ENCODE peak calls at places on chromosomes 2 and 18, in eight cellular contexts. P is fibroblast of lung, A is hepatocyte, T is H9, E is DND-41, N is GM23248, K is PC-3, M is IMR-90. C is an unnamed sample.

GRCh38 chr2:23239374-23239773 is 145.6 kb upstream of the KLHL29 start:
- DNase-seq in T (no peak), A (no peak), N (no peak), P (no peak), E (no peak), K (no peak), M (no peak), C (no peak)

GRCh38 chr18:54261894-54262293 is 7.4 kb upstream of the POLI start:
- DNase-seq in N (no peak), A (no peak), E (no peak), K (no peak), P (no peak), M (no peak), T (no peak), C (peak; percentile 39)

GRCh38 chr2:230714122-230714453 is 1.4 kb downstream of the CAB39 start:
- DNase-seq in K (peak; percentile 83), P (peak; percentile 84), T (no peak), E (peak; percentile 41), M (peak; percentile 84), A (peak; percentile 60), N (peak; percentile 89), C (peak; percentile 59)

GRCh38 chr2:149375801-149376349 is 45.5 kb downstream of the LYPD6 start:
- DNase-seq in A (no peak), E (no peak), K (no peak), M (no peak), N (peak; percentile 32), T (no peak), P (no peak), C (no peak)

GRCh38 chr2:240559271-240559670 is 886 bp upstream of the DUSP28 start:
- DNase-seq in M (no peak), A (no peak), E (no peak), P (no peak), K (peak; percentile 7), N (no peak), T (peak; percentile 18), C (no peak)

GRCh38 chr2:16553222-16553621 is 112.4 kb downstream of the CYRIA start:
- DNase-seq in E (peak; percentile 27), T (peak; percentile 37), P (peak; percentile 52), K (peak; percentile 18), M (peak; percentile 33), N (peak; percentile 67), A (peak; percentile 68), C (peak; percentile 59)

GRCh38 chr2:98180456-98180855 is 93.5 kb downstream of the VWA3B start:
- DNase-seq in A (no peak), N (no peak), T (no peak), K (peak; percentile 61), E (no peak), M (no peak), P (no peak), C (no peak)

GRCh38 chr18:51133580-51134160 is 63.8 kb downstream of the MEX3C start:
- DNase-seq in N (no peak), A (no peak), P (peak; percentile 1), E (no peak), M (no peak), K (no peak), T (no peak), C (no peak)

GRCh38 chr18:79495591-79496071 is 99.9 kb downstream of the NFATC1 start:
- DNase-seq in P (no peak), E (no peak), N (no peak), K (no peak), A (no peak), T (no peak), M (no peak), C (no peak)

GRCh38 chr18:79496237-79496977 is 100.7 kb downstream of the NFATC1 start:
- DNase-seq in P (no peak), E (no peak), K (no peak), A (no peak), N (no peak), M (no peak), T (no peak), C (no peak)

GRCh38 chr18:79498662-79499061 is 102.9 kb downstream of the NFATC1 start:
- DNase-seq in N (no peak), M (no peak), A (no peak), P (no peak), T (no peak), E (no peak), K (no peak), C (no peak)

GRCh38 chr18:79497638-79498081 is 101.9 kb downstream of the NFATC1 start:
- DNase-seq in T (no peak), N (no peak), M (peak; percentile 4), E (no peak), K (no peak), P (no peak), A (no peak), C (no peak)

DNA sequence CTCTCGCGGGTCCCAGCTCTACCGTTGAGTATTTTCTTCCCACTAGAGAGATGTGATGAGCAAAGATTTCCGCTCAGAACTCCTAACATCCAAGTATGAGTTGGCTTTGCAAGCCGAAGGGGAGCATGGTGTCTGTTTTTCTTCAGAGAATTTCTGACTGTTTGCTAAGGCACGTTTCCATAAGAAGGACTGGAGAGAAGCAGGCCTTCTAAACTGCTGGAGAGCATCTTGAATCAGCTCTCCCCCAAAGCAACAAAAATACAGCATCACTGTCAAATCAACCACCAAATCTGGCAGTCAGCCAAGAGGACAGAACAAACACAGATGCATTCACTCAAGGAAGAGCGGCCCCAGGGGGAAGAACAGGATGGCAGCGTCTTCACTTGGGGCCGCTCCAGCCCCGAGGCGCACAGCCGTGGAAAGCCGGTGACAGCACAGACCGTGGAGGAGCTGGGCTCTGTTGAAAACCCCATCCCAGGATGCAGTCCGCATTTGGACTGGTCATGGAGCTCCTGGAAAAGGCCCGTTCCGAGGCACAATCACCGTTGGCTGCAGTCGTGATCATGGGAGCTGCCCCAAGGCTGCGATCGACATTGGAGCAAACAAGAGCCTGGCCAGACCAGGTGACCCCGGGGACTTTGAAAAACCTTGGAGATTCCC is 101.4 kb downstream of the NFATC1 start:
- DNase-seq in E (no peak), P (peak; percentile 57), K (no peak), A (peak; percentile 77), N (peak; percentile 51), T (no peak), M (peak; percentile 57), C (no peak)
- H3K27ac ChIP-seq in E (no peak overlapping the region), P (no peak overlapping the region), K (no peak overlapping the region), A (peak overlapping the region; percentile 90), N (no peak overlapping the region), T (no peak overlapping the region), M (no peak overlapping the region), C (no peak overlapping the region)

GRCh38 chr2:177211148-177211547 is 1.4 kb upstream of the HNRNPA3 start:
- DNase-seq in N (no peak), E (no peak), A (no peak), T (no peak), P (no peak), K (no peak), M (no peak), C (no peak)

GRCh38 chr2:177212106-177212894 is at the start of gene HNRNPA3:
- DNase-seq in E (peak; percentile 99), A (peak; percentile 99), K (peak; percentile 99), T (peak; percentile 99), M (peak; percentile 99), N (peak; percentile 99), P (peak; percentile 99), C (peak; percentile 98)

GRCh38 chr2:177217247-177217843 is 4.8 kb downstream of the HNRNPA3 start:
- DNase-seq in A (no peak), M (no peak), K (no peak), P (no peak), N (no peak), E (no peak), T (no peak), C (no peak)

GRCh38 chr2:177211602-177212105 is 940 bp upstream of the HNRNPA3 start:
- DNase-seq in M (no peak), N (peak; percentile 35), E (no peak), K (no peak), P (peak; percentile 27), T (no peak), A (no peak), C (no peak)

GRCh38 chr2:177212895-177213856 is 582 bp downstream of the HNRNPA3 start:
- DNase-seq in E (peak; percentile 91), A (peak; percentile 96), P (peak; percentile 90), M (peak; percentile 87), N (peak; percentile 99), T (peak; percentile 88), K (peak; percentile 81), C (peak; percentile 90)
- H2AFZ ChIP-seq in E (peak overlapping the region; percentile 57), A (peak overlapping the region; percentile 4), P (no peak overlapping the region), M (peak overlapping the region; percentile 91), N (no peak overlapping the region), T (no peak overlapping the region), K (peak overlapping the region; percentile 37), C (no peak overlapping the region)

DNA sequence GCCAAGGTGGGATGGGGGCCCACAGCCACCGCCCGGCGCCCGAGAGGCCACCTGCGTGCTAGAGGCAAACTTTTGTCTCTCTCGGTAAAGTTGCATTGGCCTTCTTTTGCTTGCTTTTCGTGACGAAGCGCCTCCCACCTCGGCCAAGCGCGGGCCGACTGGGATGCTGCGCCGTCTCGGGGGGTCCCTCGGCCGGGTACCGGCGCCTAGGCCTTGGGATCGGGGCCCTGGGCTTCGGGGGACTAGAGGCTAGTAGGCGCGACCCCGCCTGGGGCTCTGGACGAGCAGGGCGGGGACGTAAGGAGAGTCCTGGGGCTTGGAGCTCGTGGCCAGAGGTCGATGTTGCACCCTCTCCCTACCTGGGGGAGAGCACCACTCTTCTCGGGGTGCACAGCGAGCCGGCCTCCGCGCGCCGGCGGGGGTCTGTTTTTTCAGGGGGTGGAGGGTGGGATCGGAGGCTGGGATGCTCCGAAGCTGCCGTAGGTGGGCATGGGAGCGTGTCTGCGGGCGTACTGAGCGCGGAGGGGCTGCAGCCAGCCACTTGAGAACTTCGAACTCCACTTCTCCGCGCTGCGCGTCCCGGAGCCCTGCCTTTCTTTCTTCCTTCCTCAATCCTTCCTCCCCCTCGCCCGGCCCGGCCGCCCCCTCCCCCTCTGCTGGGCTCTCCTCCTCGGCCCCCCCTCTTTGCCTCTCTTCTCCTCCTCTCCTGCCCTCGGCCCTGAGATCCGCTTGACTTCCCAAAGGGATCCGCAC is 710 bp downstream of the GLI2 start:
- DNase-seq in T (peak; percentile 37), M (no peak), E (no peak), A (no peak), K (no peak), P (peak; percentile 23), N (peak; percentile 70), C (no peak)
- H3K4me1 ChIP-seq in T (peaks cover 9% of the 10 kb centered on the region), M (peaks cover 38% of the 10 kb centered on the region), E (no peaks in the 10 kb centered on the region), A (peaks cover 35% of the 10 kb centered on the region), K (peaks cover 24% of the 10 kb centered on the region), P (peaks cover 10% of the 10 kb centered on the region), N (peaks cover 9% of the 10 kb centered on the region), C (no peaks in the 10 kb centered on the region)

GRCh38 chr2:134278546-134278945 is 24.7 kb downstream of the MGAT5 start:
- DNase-seq in E (no peak), A (no peak), T (no peak), M (no peak), N (no peak), K (no peak), P (peak; percentile 34), C (no peak)

GRCh38 chr2:134280231-134280630 is 26.4 kb downstream of the MGAT5 start:
- DNase-seq in T (no peak), A (no peak), N (no peak), E (no peak), M (no peak), P (no peak), K (no peak), C (peak; percentile 48)

GRCh38 chr2:134277223-134277622 is 23.4 kb downstream of the MGAT5 start:
- DNase-seq in T (no peak), P (no peak), N (no peak), A (no peak), M (no peak), K (no peak), E (no peak), C (no peak)

GRCh38 chr2:134280726-134281125 is 26.9 kb downstream of the MGAT5 start:
- DNase-seq in N (no peak), A (no peak), T (no peak), K (no peak), M (no peak), E (no peak), P (no peak), C (no peak)

GRCh38 chr2:134279417-134279816 is 25.5 kb downstream of the MGAT5 start:
- DNase-seq in P (no peak), M (no peak), A (no peak), K (no peak), T (no peak), E (no peak), N (no peak), C (no peak)
- H3K27ac ChIP-seq in P (no peak overlapping the region), M (no peak overlapping the region), A (no peak overlapping the region), K (no peak overlapping the region), T (no peak overlapping the region), E (no peak overlapping the region), N (no peak overlapping the region), C (peak overlapping the region; percentile 40)

C was measured in OCI-LY7.